ENCODE peak calls at places on chromosomes 2 and 18, in eight cellular contexts. M is AG04449, F is epithelial cell of esophagus, H is AG04450, B is WERI-Rb-1, E is ovary, X is RWPE1, V is A549. O is an unnamed sample.
A peak's percentile ranks its signal among the peaks of the same experiment; 100 is the strongest.

GRCh38 chr2:151544449-151544848 is 134.7 kb downstream of the RIF1 start:
- DNase-seq in M (no peak), E (no peak), F (no peak), H (no peak), V (no peak), X (no peak), B (no peak), O (no peak)

GRCh38 chr2:134623796-134624195 is 95.0 kb downstream of the TMEM163 start:
- DNase-seq in X (no peak), B (no peak), M (no peak), E (no peak), F (no peak), V (no peak), H (no peak), O (no peak)

GRCh38 chr2:10500601-10501361 is 52.7 kb upstream of the ODC1 start:
- DNase-seq in B (no peak), M (no peak), H (no peak), E (no peak), F (peak; percentile 82), V (no peak), X (peak; percentile 49), O (peak; percentile 54)

GRCh38 chr18:71371951-71372605 is 1083.2 kb downstream of the SOCS6 start:
- DNase-seq in V (peak; percentile 0), F (no peak), X (no peak), B (no peak), E (no peak), H (no peak), M (no peak), O (no peak)

GRCh38 chr2:237148624-237149023 is 62.9 kb downstream of the COPS8 start:
- DNase-seq in E (no peak), V (no peak), M (no peak), B (no peak), H (no peak), F (no peak), X (no peak), O (no peak)

GRCh38 chr2:194883711-194884110 is 773.3 kb upstream of the SLC39A10 start:
- DNase-seq in M (no peak), B (no peak), E (no peak), X (no peak), H (no peak), V (no peak), F (no peak), O (no peak)

GRCh38 chr2:223619486-223620129 is 17.4 kb upstream of the SCG2 start:
- DNase-seq in F (peak; percentile 61), B (peak; percentile 64), V (no peak), X (no peak), M (no peak), E (no peak), H (no peak), O (no peak)

GRCh38 chr2:120599064-120599463 is 136.6 kb upstream of the GLI2 start:
- DNase-seq in M (no peak), V (no peak), B (no peak), F (no peak), E (no peak), X (no peak), H (no peak), O (no peak)

GRCh38 chr18:3319399-3319798 is 57.5 kb downstream of the MYL12B start:
- DNase-seq in B (no peak), F (no peak), M (no peak), H (no peak), E (no peak), V (no peak), X (no peak), O (no peak)

GRCh38 chr2:8581048-8581561 is 100.8 kb upstream of the ID2 start:
- DNase-seq in X (no peak), H (no peak), E (no peak), F (no peak), V (no peak), B (no peak), M (no peak), O (no peak)

GRCh38 chr2:196502413-196502812 is 137.1 kb upstream of the CCDC150 start:
- DNase-seq in B (no peak), M (no peak), X (no peak), F (no peak), H (no peak), E (no peak), V (no peak), O (no peak)

GRCh38 chr2:197502201-197502600 is 2.0 kb downstream of the HSPE1 start:
- DNase-seq in E (no peak), B (no peak), H (no peak), M (no peak), F (no peak), V (no peak), X (no peak), O (peak; percentile 51)

GRCh38 chr2:238561230-238561629 is 134.5 kb downstream of the ASB1 start:
- DNase-seq in M (no peak), H (no peak), F (no peak), X (peak; percentile 42), V (peak; percentile 80), B (no peak), E (no peak), O (peak; percentile 13)

GRCh38 chr2:201122276-201122675 is 6.3 kb downstream of the CFLAR start:
- DNase-seq in F (no peak), E (no peak), M (no peak), X (no peak), B (no peak), H (no peak), V (no peak), O (no peak)

GRCh38 chr2:40256649-40257048 is 195.2 kb downstream of the SLC8A1 start:
- DNase-seq in B (peak; percentile 30), E (no peak), F (peak; percentile 48), H (no peak), V (peak; percentile 26), X (peak; percentile 33), M (no peak), O (peak; percentile 38)

GRCh38 chr2:12856934-12857660 is 140.4 kb downstream of the TRIB2 start:
- DNase-seq in F (peak; percentile 60), X (peak; percentile 17), M (peak; percentile 58), E (no peak), B (no peak), H (peak; percentile 45), V (no peak), O (peak; percentile 58)

DNA sequence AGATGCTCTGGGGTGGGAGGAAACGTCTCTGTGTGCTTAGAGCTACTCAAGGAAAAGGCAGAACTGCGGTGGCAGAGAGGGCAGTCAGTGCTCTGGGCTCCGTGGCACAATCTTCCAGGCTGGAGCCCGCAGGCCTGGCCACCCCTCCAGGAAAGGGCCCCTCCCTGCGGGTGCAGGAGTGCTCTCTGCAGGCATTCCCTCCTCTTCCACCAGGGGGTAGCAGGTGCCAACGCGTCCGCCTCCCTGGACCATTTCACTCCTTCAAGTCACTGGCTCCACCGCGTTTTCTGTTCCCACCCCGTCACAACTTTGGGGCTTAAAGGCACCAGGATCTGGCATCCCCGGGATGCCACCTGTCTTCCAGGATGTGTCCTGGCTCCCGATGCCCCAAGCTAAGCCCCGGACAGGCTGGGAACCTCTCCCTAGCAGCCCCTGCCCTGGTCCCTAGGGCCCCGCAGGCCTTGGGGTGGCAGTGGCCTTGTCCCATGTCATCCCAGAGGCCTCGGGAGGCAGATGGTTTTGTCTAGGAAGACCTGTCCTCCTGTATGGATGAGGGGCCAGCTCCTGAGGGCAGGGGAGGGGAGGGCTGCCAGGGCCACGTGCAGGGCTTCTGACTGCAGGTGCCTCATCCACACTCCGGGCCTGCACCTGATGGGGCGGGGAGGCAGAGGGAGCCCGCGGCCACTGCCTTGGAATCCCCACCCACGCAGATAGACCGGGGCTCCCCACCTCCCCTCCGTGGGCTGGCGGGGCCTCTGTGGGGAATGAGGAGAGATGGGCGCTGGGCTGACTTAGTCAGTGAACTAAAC is 26.4 kb downstream of the KCNIP3 start:
- DNase-seq in E (no peak), H (no peak), B (peak; percentile 75), M (no peak), X (peak; percentile 75), V (peak; percentile 52), F (peak; percentile 32), O (peak; percentile 80)
- TF ChIP-seq CTCF in E (no peak), H (peak; percentile 41), B (peak; percentile 91), M (peak; percentile 58), X (peak; percentile 72), V (peak; percentile 10), F (peak; percentile 49), O (peak; percentile 76)

GRCh38 chr2:221572180-221572820 is at the start of gene EPHA4:
- DNase-seq in H (peak; percentile 62), E (peak; percentile 91), B (peak; percentile 80), X (peak; percentile 93), F (peak; percentile 91), V (peak; percentile 79), M (no peak), O (peak; percentile 89)

GRCh38 chr2:221569342-221570278 is 2.5 kb downstream of the EPHA4 start:
- DNase-seq in M (no peak), H (no peak), F (no peak), V (no peak), B (no peak), E (no peak), X (no peak), O (no peak)

GRCh38 chr2:221571108-221571390 is 1.1 kb downstream of the EPHA4 start:
- DNase-seq in X (no peak), M (no peak), B (no peak), F (peak; percentile 16), E (peak; percentile 8), H (no peak), V (no peak), O (no peak)

GRCh38 chr2:221571391-221572179 is 519 bp downstream of the EPHA4 start:
- DNase-seq in V (no peak), H (no peak), E (peak; percentile 36), M (no peak), F (peak; percentile 32), B (peak; percentile 24), X (peak; percentile 36), O (peak; percentile 36)

DNA sequence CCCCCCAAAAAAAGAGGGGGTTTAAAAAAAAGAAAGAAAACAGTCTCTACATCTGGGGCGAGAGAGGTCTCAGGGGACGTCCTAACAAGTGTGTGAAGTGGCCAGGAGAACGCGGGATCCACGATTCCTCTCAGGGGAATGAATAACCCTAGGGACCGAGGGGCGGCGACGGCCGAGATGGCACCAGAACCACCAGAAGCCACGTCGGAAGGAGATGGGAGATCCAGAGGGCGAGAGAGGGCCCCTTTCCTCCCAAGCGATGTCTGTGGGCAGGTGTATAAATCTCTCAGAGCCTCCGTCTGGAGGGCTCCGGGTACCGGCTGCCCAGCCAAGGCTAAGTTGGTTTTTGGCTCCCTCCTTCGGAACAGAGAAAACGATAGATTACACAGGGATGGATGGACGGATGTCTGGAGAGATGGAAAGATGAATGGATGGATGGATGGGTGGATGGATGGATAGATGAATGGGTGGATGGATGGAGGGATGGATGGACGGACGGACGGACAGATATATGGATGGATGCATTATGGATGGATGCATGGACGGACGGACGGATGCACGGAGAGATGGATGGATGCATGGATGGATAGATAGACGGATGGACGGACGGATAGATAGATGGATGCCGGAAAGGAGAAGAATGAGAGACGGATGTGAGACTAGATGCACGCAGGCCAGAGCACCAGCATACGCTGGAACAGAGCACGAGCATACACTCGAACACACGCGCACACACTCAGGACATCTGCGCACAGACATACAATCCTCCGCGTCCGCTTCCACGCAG is 1.6 kb downstream of the EPHA4 start:
- DNase-seq in F (peak; percentile 55), X (no peak), B (peak; percentile 47), H (no peak), V (no peak), M (no peak), E (peak; percentile 25), O (no peak)
- TF ChIP-seq CTCF in F (peak; percentile 38), X (no peak), B (peak; percentile 16), H (peak; percentile 24), V (no peak), M (peak; percentile 21), E (no peak), O (no peak)

GRCh38 chr2:75609334-75609689 is 37.3 kb upstream of the MRPL19 start:
- DNase-seq in E (no peak), H (no peak), F (no peak), X (no peak), B (no peak), V (no peak), M (no peak), O (no peak)
- TF ChIP-seq CTCF in E (no peak), H (no peak), F (no peak), X (peak; percentile 61), B (no peak), V (peak; percentile 5), M (no peak), O (no peak)

GRCh38 chr18:293557-293956 is 25.7 kb upstream of the THOC1 start:
- DNase-seq in F (no peak), E (no peak), V (no peak), H (no peak), M (no peak), X (no peak), B (no peak), O (no peak)
- TF ChIP-seq CTCF in F (no peak), E (no peak), V (no peak), H (peak; percentile 21), M (no peak), X (no peak), B (no peak), O (no peak)